ENCODE peak calls at places on chromosome 10, in six cellular contexts. C is adrenal gland, M is GM12878, K is breast epithelium, R is body of pancreas, D is testis. G is an unnamed sample.

GRCh38 chr10:43204394-43204942 is 62.4 kb downstream of the RASGEF1A start:
- DNase-seq in C (peak; percentile 10), R (peak; percentile 10), D (no peak), M (no peak), K (peak; percentile 9), G (peak; percentile 14)

GRCh38 chr10:117462424-117462792 is 80.1 kb upstream of the EMX2 start:
- DNase-seq in C (no peak), K (no peak), M (no peak), D (no peak), R (no peak), G (no peak)

GRCh38 chr10:47190301-47190700 is 109.7 kb upstream of the GDF10 start:
- DNase-seq in R (no peak), M (no peak), D (no peak), C (no peak), K (no peak), G (no peak)

GRCh38 chr10:18082381-18082780 is 57.8 kb upstream of the CACNB2 start:
- DNase-seq in K (no peak), M (no peak), R (no peak), D (no peak), C (no peak), G (no peak)

GRCh38 chr10:34505338-34505737 is 309.8 kb downstream of the PARD3 start:
- DNase-seq in C (no peak), K (no peak), D (no peak), M (no peak), R (no peak), G (no peak)

GRCh38 chr10:128087884-128088695 is 38.1 kb downstream of the MKI67 start:
- DNase-seq in D (no peak), K (no peak), C (no peak), M (no peak), R (no peak), G (no peak)

GRCh38 chr10:14560794-14561765 is 213.6 kb downstream of the FAM107B start:
- DNase-seq in C (no peak), R (no peak), K (no peak), D (no peak), M (no peak), G (no peak)

GRCh38 chr10:17838080-17838634 is 29.0 kb downstream of the MRC1 start:
- DNase-seq in D (no peak), K (no peak), R (no peak), M (no peak), C (no peak), G (no peak)

GRCh38 chr10:43816351-43817321 is 168.0 kb upstream of the ZNF32 start:
- DNase-seq in R (no peak), C (no peak), D (no peak), M (peak; percentile 61), K (no peak), G (no peak)

GRCh38 chr10:5710854-5711253 is 26.2 kb downstream of the TASOR2 start:
- DNase-seq in C (no peak), D (no peak), M (no peak), R (no peak), K (no peak), G (no peak)

GRCh38 chr10:70785190-70785589 is at the start of gene TBATA:
- DNase-seq in D (no peak), R (no peak), C (no peak), K (no peak), M (no peak), G (no peak)

GRCh38 chr10:118209215-118209614 is 132.9 kb downstream of the FAM204A start:
- DNase-seq in C (no peak), D (no peak), M (no peak), R (no peak), K (peak; percentile 30), G (no peak)

GRCh38 chr10:131207176-131207575 is 104.3 kb downstream of the TCERG1L start:
- DNase-seq in K (no peak), C (no peak), D (peak; percentile 7), M (no peak), R (no peak), G (no peak)

GRCh38 chr10:14605231-14605925 is 169.3 kb downstream of the FAM107B start:
- DNase-seq in D (no peak), K (no peak), R (no peak), C (no peak), M (peak; percentile 87), G (no peak)

GRCh38 chr10:69614130-69614529 is 15.9 kb upstream of the FAM241B start:
- DNase-seq in K (no peak), M (peak; percentile 5), C (no peak), R (no peak), D (no peak), G (no peak)

GRCh38 chr10:122201401-122201800 is 69.7 kb upstream of the BTBD16 start:
- DNase-seq in K (no peak), R (no peak), M (no peak), C (no peak), D (no peak), G (no peak)

GRCh38 chr10:528173-529165 is 161.0 kb downstream of the DIP2C start:
- DNase-seq in K (no peak), D (no peak), C (peak; percentile 8), R (no peak), M (no peak), G (no peak)

GRCh38 chr10:33126118-33126517 is 168.1 kb upstream of the ITGB1 start:
- DNase-seq in C (peak; percentile 38), D (no peak), M (no peak), K (no peak), R (no peak), G (no peak)

GRCh38 chr10:122290833-122291532 is 19.9 kb downstream of the BTBD16 start:
- DNase-seq in M (no peak), D (no peak), R (no peak), C (no peak), K (no peak), G (no peak)

GRCh38 chr10:35236739-35237138 is 99.6 kb upstream of the CCNY start:
- DNase-seq in R (no peak), M (no peak), D (no peak), K (no peak), C (peak; percentile 25), G (no peak)

GRCh38 chr10:30034433-30035137 is 24.8 kb downstream of the JCAD start:
- DNase-seq in M (peak; percentile 33), D (no peak), C (no peak), K (no peak), R (no peak), G (no peak)

DNA sequence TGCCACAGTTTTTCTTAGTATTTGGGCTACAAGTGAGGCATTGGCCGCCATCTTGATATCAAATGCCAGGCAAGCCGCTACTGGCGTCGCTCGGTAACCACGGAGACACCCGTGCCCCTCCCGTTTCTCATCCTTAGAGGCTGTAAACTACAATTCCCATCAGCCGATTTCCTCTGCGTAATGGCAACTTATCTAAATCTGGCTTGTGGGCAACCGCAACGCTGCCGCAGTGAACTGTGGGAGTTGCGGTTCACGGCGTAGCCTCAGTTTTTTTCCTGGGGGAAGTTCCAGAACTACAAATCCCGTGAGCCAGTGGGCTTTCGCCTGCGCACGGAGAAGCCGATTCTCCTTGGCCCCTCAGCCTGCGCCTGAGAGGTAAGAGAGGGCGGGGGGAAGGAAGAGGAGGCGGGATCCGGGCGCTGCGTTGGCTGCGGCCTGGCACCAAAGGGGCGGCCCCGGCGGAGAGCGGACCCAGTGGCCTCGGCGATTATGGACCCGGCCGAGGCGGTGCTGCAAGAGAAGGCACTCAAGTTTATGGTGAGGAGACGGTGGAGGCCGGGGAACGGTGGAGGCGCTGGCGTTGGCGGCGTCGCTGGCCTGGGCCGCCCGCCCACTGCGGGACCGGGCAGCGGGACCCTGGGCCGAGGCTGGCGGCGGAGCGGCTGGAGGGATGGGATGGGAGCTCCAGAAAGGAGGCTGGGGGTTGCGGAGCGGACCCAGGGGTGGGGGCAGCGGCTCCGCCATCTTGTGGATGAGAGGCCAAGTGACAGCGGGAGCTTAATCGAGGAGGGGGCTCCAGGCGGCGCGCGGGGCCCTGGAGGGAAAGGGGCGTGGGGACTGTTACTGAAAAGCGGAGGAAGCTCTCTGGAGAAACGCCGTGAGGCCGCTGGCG is at the start of gene BTRC:
- DNase-seq in M (peak; percentile 98), C (peak; percentile 98), R (peak; percentile 96), K (peak; percentile 97), D (peak; percentile 99), G (peak; percentile 94)
- TF ChIP-seq POLR2A in M (peak; percentile 79), C (peak; percentile 93), R (peak; percentile 71), K (no peak), D (peak; percentile 49), G (peak; percentile 64)

GRCh38 chr10:123380491-123381085 is 226.4 kb downstream of the BUB3 start:
- DNase-seq in M (no peak), R (no peak), D (no peak), K (no peak), C (no peak), G (no peak)
- TF ChIP-seq CTCF in M (peak; percentile 48), R (no peak), D (no peak), K (no peak), C (peak; percentile 43), G (no peak)

GRCh38 chr10:95261926-95262325 is 28.9 kb downstream of the PDLIM1 start:
- DNase-seq in K (no peak), D (no peak), M (no peak), R (no peak), C (no peak), G (no peak)

GRCh38 chr10:95263864-95264226 is 27.0 kb downstream of the PDLIM1 start:
- DNase-seq in D (no peak), R (no peak), M (no peak), K (no peak), C (no peak), G (no peak)

GRCh38 chr10:95262763-95263518 is 27.9 kb downstream of the PDLIM1 start:
- DNase-seq in C (no peak), R (no peak), K (no peak), M (no peak), D (no peak), G (no peak)

GRCh38 chr10:95260397-95260881 is 30.4 kb downstream of the PDLIM1 start:
- DNase-seq in C (no peak), R (no peak), M (no peak), K (no peak), D (no peak), G (no peak)

DNA sequence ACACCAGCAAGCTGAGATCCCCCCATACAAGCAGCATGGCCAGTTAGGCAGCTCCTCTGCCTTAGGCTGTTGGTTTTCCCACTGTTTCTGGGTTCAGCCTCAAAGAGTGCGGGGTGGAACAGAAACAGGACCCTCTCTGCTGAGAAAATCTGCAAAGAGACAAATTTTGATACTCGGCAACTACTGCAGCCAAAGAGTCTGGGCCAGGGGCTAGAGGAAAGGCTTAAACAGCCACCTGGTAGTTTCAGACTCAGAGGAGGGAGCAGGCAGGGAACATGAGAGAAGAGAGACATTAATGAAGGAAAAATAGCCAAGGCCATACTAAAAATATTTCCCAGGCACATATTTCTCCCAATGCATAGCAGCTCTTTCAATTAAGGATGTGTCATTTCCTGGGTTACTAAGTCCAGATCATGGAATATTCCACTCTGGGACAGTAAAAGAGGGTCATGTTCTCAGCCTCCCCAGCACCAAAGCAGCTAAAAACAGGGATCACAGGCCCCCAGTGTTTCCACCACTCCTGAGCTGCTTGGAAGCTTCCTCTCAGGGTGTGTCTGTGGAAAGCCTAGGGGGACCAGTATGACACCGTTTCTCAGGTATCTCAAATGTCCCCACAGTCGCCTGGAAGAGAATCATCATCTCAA is 29.8 kb downstream of the PDLIM1 start:
- DNase-seq in R (no peak), D (no peak), C (no peak), K (no peak), M (no peak), G (no peak)
- H3K4me1 ChIP-seq in R (peaks cover 25% of the 10 kb centered on the region), D (no peaks in the 10 kb centered on the region), C (peaks cover 7% of the 10 kb centered on the region), K (no peaks in the 10 kb centered on the region), M (no peaks in the 10 kb centered on the region), G (no peaks in the 10 kb centered on the region)

DNA sequence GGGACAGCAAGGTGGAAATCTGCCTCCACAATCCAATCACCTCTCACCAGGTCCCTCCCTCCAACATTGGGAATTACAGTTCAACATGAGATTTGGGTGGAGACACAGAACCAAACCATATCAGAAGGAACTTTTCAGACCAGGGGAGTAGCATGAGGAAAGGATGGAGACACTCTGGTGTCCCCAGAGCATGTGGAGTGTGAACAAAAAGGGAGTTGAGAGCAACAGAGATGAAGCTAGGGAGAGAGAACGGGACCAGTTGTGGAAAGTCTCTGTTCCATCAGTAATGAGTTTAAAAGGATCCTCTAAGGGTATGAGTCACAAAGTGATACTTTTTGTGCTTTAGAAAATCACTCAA is 382.0 kb downstream of the SFMBT2 start:
- DNase-seq in M (no peak), K (no peak), D (no peak), C (no peak), R (no peak), G (no peak)
- TF ChIP-seq POLR2A in M (no peak), K (no peak), D (no peak), C (no peak), R (no peak), G (no peak)